ENCODE peak calls at places on chromosomes 1 and 21, in nine cellular contexts. A is stomach, P is transverse colon, Y is tibial nerve, V is ovary, R is sigmoid colon, B is A549, Z is K562, I is esophagus muscularis mucosa. H is an unnamed sample. For H3K9me3, the result is how much of the 10 kb centered on the place peaks cover.

GRCh38 chr21:45335151-45335760 is 47.6 kb upstream of the POFUT2 start:
- DNase-seq in A (no peak), P (no peak), Y (no peak), V (peak), R (peak), B (no peak), Z (no peak), I (no peak), H (no peak)

GRCh38 chr1:67479146-67479891 is 49.1 kb upstream of the SERBP1 start:
- DNase-seq in A (peak), P (no peak), Y (no peak), V (peak), R (no peak), B (no peak), Z (peak), I (no peak), H (no peak)

GRCh38 chr21:27561116-27561515 is 594.2 kb upstream of the ADAMTS5 start:
- DNase-seq in A (no peak), P (peak), Y (no peak), V (peak), R (no peak), B (no peak), Z (no peak), I (no peak), H (no peak)

GRCh38 chr1:182633657-182634281 is 29.6 kb upstream of the RGS16 start:
- DNase-seq in A (no peak), P (no peak), Y (no peak), V (no peak), R (no peak), B (no peak), Z (no peak), I (no peak), H (no peak)

GRCh38 chr1:145887631-145888030 is 2.0 kb upstream of the ANKRD35 start:
- DNase-seq in A (no peak), P (no peak), Y (no peak), V (no peak), R (no peak), B (no peak), Z (no peak), I (no peak), H (no peak)

GRCh38 chr1:39196244-39197215 is 8.0 kb upstream of the MACF1 start:
- DNase-seq in A (no peak), P (peak), Y (no peak), V (no peak), R (no peak), B (no peak), Z (peak), I (no peak), H (no peak)

GRCh38 chr1:184021666-184022198 is 15.8 kb downstream of the COLGALT2 start:
- DNase-seq in A (no peak), P (no peak), Y (no peak), V (no peak), R (no peak), B (no peak), Z (no peak), I (no peak), H (no peak)

GRCh38 chr1:24801169-24801568 is 55.9 kb downstream of the CLIC4 start:
- DNase-seq in A (no peak), P (no peak), Y (no peak), V (no peak), R (no peak), B (no peak), Z (no peak), I (no peak), H (no peak)

GRCh38 chr1:161008857-161009554 is 11.9 kb downstream of the F11R start:
- DNase-seq in A (no peak), P (no peak), Y (no peak), V (no peak), R (no peak), B (no peak), Z (no peak), I (no peak), H (no peak)

GRCh38 chr1:205430631-205431305 is 8.9 kb upstream of the LEMD1 start:
- DNase-seq in A (peak), P (peak), Y (no peak), V (peak), R (peak), B (peak), Z (peak), I (no peak), H (peak)

GRCh38 chr21:36709868-36710728 is 11.2 kb downstream of the SIM2 start:
- DNase-seq in A (peak), P (peak), Y (no peak), V (no peak), R (peak), B (no peak), Z (no peak), I (no peak), H (peak)

GRCh38 chr1:157562515-157562914 is 10.2 kb upstream of the FCRL5 start:
- DNase-seq in A (no peak), P (no peak), Y (no peak), V (no peak), R (no peak), B (no peak), Z (no peak), I (peak), H (no peak)

GRCh38 chr1:21634481-21635137 is 34.5 kb downstream of the RAP1GAP start:
- DNase-seq in A (peak), P (peak), Y (no peak), V (no peak), R (no peak), B (no peak), Z (no peak), I (no peak), H (no peak)

GRCh38 chr1:119448112-119448511 is 33.2 kb downstream of the HSD3B2 start:
- DNase-seq in A (no peak), P (no peak), Y (no peak), V (no peak), R (no peak), B (no peak), Z (no peak), I (no peak), H (no peak)

GRCh38 chr1:4668738-4669700 is 14.6 kb downstream of the AJAP1 start:
- DNase-seq in A (no peak), P (no peak), Y (no peak), V (no peak), R (no peak), B (peak), Z (no peak), I (no peak), H (no peak)

GRCh38 chr1:4674676-4675075 is 20.3 kb downstream of the AJAP1 start:
- DNase-seq in A (no peak), P (no peak), Y (no peak), V (no peak), R (no peak), B (no peak), Z (no peak), I (no peak), H (no peak)

GRCh38 chr1:4674117-4674516 is 19.7 kb downstream of the AJAP1 start:
- DNase-seq in A (no peak), P (no peak), Y (no peak), V (no peak), R (no peak), B (no peak), Z (no peak), I (no peak), H (no peak)

GRCh38 chr1:4673494-4673893 is 19.1 kb downstream of the AJAP1 start:
- DNase-seq in A (no peak), P (no peak), Y (no peak), V (no peak), R (no peak), B (no peak), Z (no peak), I (no peak), H (no peak)

DNA sequence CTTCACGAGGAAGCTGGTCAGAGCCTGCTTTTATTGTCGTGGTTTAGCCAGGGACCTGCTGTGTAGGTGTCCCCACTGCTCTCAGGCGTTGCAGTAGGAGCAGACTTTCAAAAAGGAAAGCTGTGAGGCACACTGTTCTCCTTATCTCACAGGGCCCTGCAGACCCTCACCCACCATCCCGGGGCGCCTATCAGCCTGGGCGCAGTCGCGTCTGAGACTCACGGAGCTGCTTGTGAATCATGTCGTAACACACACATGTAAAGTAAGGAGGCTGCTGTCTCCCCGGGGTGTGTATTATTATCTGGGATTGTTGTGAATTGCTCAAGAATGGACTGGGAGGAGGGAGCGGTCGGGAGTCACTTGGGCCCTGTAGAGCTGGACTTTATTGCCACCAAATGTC is 17.4 kb downstream of the AJAP1 start:
- DNase-seq in A (no peak), P (no peak), Y (no peak), V (no peak), R (no peak), B (no peak), Z (no peak), I (no peak), H (no peak)
- H3K9me3 ChIP-seq in A (under half), P (under half), Y (under half), V (under half), R (under half), B (under half), Z (under half), I (under half), H (under half)

DNA sequence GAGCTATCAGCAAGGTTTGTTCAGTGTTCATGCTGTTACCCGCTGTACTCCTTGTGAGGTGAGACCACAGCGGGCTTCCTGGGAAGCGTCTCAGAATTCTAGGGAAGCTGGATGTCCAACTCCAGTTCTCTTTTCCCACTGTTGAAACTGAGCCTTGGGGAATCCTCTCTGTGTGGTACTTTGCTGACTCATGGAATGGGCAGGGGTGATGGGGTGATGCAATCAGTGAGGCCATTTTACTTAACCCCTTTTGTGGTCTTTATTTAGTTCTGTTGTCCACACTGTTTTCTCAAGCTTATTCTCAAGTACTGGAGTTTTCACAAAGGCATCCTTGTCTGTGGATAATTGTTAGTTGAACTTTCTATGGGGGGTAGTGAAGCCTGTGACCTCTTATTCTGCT is 42.6 kb downstream of the ACKR1 start:
- DNase-seq in A (no peak), P (no peak), Y (no peak), V (no peak), R (no peak), B (no peak), Z (no peak), I (no peak), H (no peak)
- TF ChIP-seq EP300 in A (no peak), P (no peak), Y (no peak), V (no peak), R (no peak), B (no peak), Z (no peak), I (no peak), H (no peak)

GRCh38 chr1:73333847-73334503 is 864.0 kb downstream of the LRRIQ3 start:
- DNase-seq in A (no peak), P (no peak), Y (no peak), V (no peak), R (no peak), B (no peak), Z (no peak), I (no peak), H (no peak)
- H3K9me3 ChIP-seq in A (under half), P (under half), Y (under half), V (under half), R (under half), B (under half), Z (under half), I (under half), H (under half)

DNA sequence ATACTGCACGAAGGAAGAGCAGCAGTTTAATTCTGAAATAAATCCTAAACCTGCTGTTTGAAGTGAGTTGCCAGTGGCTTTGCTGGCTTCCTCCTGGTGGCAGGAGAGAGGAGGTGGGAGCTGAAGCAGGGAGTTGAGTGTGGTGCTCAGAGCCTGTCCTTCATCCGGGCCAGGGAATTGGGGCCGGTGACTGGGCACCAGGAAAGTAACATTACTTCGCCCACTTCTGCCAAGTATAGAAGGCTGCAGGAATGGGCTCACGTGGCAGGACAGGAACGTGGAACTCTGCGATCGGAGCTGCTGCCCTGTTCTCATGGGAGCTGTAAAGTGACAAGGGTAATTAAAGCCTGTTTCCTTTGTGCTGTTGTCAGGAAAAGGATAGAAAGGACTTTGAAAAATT is 8.7 kb downstream of the TOR3A start:
- DNase-seq in A (peak), P (no peak), Y (no peak), V (no peak), R (no peak), B (no peak), Z (no peak), I (no peak), H (no peak)
- TF ChIP-seq EP300 in A (no peak), P (no peak), Y (no peak), V (no peak), R (no peak), B (no peak), Z (no peak), I (no peak), H (no peak)

DNA sequence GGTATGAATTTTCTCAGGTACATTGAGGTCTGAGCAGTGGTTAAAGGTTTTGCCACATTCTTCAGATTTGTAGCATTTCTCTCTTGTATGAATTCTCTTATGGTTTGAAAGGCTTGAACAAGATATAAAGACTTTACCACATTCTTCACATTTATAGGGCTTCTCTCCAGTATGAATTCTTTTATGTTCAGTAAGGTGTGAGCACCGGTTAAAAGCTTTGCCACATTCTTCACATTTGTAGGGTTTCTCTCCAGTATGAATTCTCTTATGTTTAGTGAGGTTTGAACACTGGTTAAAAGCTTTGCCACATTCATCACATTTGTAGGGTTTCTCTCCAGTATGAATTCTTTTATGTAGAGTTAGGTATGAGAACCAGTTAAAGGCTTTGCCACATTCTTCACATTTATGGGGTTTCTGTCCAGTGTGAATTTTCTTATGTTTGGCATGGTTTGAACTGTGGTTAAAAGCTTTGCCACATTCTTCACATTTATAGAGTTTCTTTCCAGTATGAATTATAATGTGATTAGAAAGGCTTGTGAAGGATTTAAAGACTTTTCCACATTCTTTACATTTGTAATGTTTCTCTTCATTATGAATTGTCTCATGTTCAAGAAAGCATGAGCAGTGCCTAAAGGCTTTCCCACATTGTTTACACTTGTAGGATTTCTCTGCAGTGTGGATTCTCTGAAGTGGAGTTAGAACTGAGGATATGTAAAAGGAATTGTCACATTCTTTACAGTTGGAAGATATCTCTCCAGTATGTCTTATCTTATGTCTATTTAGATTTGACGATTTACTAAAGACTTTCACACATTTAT is 18.4 kb upstream of the ZNF124 start:
- DNase-seq in A (no peak), P (no peak), Y (no peak), V (no peak), R (no peak), B (no peak), Z (no peak), I (no peak), H (no peak)
- H3K9me3 ChIP-seq in A (half or more), P (half or more), Y (under half), V (under half), R (under half), B (half or more), Z (under half), I (under half), H (half or more)

DNA sequence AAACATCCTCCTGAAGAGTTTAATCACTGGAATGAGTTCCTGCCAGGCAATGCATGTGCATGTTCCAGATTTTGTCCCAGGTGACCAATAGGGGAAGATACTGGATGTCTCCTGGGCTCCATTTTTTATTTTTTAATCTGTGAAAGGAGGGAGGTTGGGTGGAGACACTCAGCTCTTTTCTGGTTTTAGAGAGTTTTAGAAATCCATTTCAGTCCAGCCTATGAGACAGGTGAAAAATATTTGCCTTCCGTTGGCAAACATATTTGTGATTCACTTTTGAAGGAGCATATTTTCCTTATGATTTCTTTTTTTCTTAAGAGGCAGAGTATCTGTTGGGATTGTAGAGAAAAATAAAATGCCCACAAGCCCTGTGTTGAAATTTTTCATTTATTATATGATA is 70.7 kb downstream of the ABCA4 start:
- DNase-seq in A (no peak), P (no peak), Y (no peak), V (no peak), R (no peak), B (no peak), Z (no peak), I (no peak), H (no peak)
- TF ChIP-seq EP300 in A (no peak), P (no peak), Y (no peak), V (no peak), R (no peak), B (no peak), Z (no peak), I (no peak), H (no peak)

GRCh38 chr1:238764779-238765178 is 621.6 kb upstream of the CHRM3 start:
- DNase-seq in A (no peak), P (no peak), Y (no peak), V (no peak), R (no peak), B (no peak), Z (no peak), I (no peak), H (no peak)
- H3K9me3 ChIP-seq in A (under half), P (under half), Y (under half), V (under half), R (under half), B (under half), Z (under half), I (under half), H (under half)

DNA sequence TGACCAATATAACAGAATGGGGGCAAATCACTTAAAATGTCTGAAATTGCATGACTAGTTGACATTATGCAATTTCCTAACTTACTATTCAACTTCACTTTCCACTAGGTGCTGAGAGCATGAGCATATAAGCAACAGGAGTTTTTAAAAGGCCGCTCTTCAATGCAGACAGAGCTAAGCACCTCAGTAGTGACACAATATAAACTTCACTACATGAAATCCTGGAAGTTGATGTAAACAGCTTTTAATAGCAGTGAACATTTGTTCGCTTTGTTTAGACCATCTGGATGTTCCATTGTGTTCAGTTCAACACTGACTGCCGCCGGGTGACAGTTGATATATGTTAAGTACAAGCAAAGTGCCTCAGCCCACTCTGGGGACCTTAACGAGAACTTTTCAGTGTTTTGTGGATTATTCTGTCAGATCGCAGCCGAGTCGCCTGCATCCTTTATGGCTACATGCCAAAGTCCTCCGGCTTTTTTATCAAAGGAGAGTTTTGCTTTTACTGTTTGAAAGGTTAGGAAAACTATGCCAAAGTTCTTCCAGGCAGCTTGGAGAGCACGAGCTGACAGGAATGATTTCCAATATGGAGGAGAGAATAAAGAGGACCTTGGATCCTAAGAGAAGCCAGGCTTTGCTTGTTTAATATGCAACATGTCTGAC is 167.3 kb downstream of the ZNF281 start:
- DNase-seq in A (no peak), P (no peak), Y (no peak), V (no peak), R (no peak), B (no peak), Z (no peak), I (no peak), H (no peak)
- TF ChIP-seq EP300 in A (no peak), P (no peak), Y (no peak), V (no peak), R (no peak), B (no peak), Z (no peak), I (no peak), H (no peak)

GRCh38 chr1:49294539-49294938 is 517.8 kb upstream of the BEND5 start:
- DNase-seq in A (no peak), P (no peak), Y (no peak), V (no peak), R (no peak), B (no peak), Z (no peak), I (no peak), H (no peak)
- H3K9me3 ChIP-seq in A (under half), P (under half), Y (under half), V (under half), R (under half), B (under half), Z (under half), I (under half), H (under half)

GRCh38 chr1:213374369-213374768 is 323.3 kb downstream of the RPS6KC1 start:
- DNase-seq in A (peak), P (peak), Y (no peak), V (no peak), R (no peak), B (peak), Z (peak), I (no peak), H (no peak)
- TF ChIP-seq EP300 in A (no peak), P (no peak), Y (no peak), V (no peak), R (no peak), B (no peak), Z (no peak), I (no peak), H (no peak)